ENCODE peak calls at places on chromosomes 6 and 20, in eight cellular contexts. H is pancreas, E is dorsolateral prefrontal cortex, P is AG04450, N is cardiac muscle cell, U is GM12878, W is ovary, T is RWPE2. Q is an unnamed sample. For H3K27me3, the result is how much of the 10 kb centered on the place peaks cover.

GRCh38 chr20:44187763-44188709 is 1.0 kb upstream of the JPH2 start:
- DNase-seq in N (peak), T (no peak), U (no peak), P (no peak), W (no peak), H (no peak), E (no peak), Q (peak)

GRCh38 chr6:39791311-39791710 is 865 bp upstream of the DAAM2 start:
- DNase-seq in U (no peak), H (no peak), N (peak), P (no peak), W (no peak), E (no peak), T (no peak), Q (no peak)

GRCh38 chr20:1320016-1320415 is 8.9 kb downstream of the SDCBP2 start:
- DNase-seq in U (no peak), T (no peak), H (no peak), N (no peak), P (no peak), W (no peak), E (no peak), Q (no peak)

GRCh38 chr20:6277661-6278060 is 154.8 kb upstream of the FERMT1 start:
- DNase-seq in H (no peak), P (no peak), U (no peak), N (peak), E (no peak), T (no peak), W (no peak), Q (no peak)

GRCh38 chr20:39916236-39916635 is 772.8 kb downstream of the MAFB start:
- DNase-seq in U (no peak), P (no peak), T (no peak), E (no peak), N (no peak), H (no peak), W (no peak), Q (no peak)

GRCh38 chr20:46324960-46325703 is 16.8 kb upstream of the CDH22 start:
- DNase-seq in W (no peak), T (no peak), U (no peak), E (no peak), P (no peak), H (no peak), N (peak), Q (no peak)

GRCh38 chr6:56714982-56715456 is 72.3 kb upstream of the DST start:
- DNase-seq in H (no peak), W (no peak), E (no peak), P (no peak), U (no peak), T (peak), N (peak), Q (no peak)

GRCh38 chr20:59579404-59580207 is 24.7 kb upstream of the PHACTR3 start:
- DNase-seq in U (no peak), E (peak), W (no peak), P (no peak), T (peak), H (no peak), N (no peak), Q (no peak)

GRCh38 chr6:15427360-15428070 is 181.6 kb downstream of the JARID2 start:
- DNase-seq in E (no peak), P (no peak), U (no peak), H (no peak), N (no peak), T (no peak), W (no peak), Q (no peak)

GRCh38 chr20:47795214-47795667 is 10.0 kb upstream of the SULF2 start:
- DNase-seq in U (no peak), P (no peak), T (peak), N (peak), H (peak), W (no peak), E (no peak), Q (no peak)

GRCh38 chr20:10367921-10368701 is 65.9 kb downstream of the MKKS start:
- DNase-seq in N (no peak), E (no peak), U (no peak), T (no peak), P (no peak), H (no peak), W (no peak), Q (no peak)

GRCh38 chr6:42190784-42191183 is 4.0 kb downstream of the GUCA1B start:
- DNase-seq in N (peak), U (no peak), W (no peak), H (no peak), T (no peak), E (no peak), P (peak), Q (no peak)

GRCh38 chr6:34970962-34971361 is 81.9 kb downstream of the ANKS1A start:
- DNase-seq in W (no peak), E (no peak), U (no peak), H (no peak), N (peak), P (peak), T (no peak), Q (no peak)

GRCh38 chr20:41029150-41029872 is 689 bp downstream of the TOP1 start:
- DNase-seq in T (no peak), E (no peak), H (peak), W (peak), N (no peak), U (no peak), P (no peak), Q (peak)

GRCh38 chr20:53934421-53935352 is 135.7 kb downstream of the BCAS1 start:
- DNase-seq in T (no peak), P (no peak), W (no peak), U (no peak), H (no peak), N (peak), E (no peak), Q (peak)

GRCh38 chr6:43742285-43742684 is 27.7 kb upstream of the VEGFA start:
- DNase-seq in H (no peak), U (no peak), W (no peak), P (no peak), N (no peak), E (no peak), T (peak), Q (no peak)

GRCh38 chr6:26538936-26539615 is 910 bp downstream of the HMGN4 start:
- DNase-seq in H (no peak), T (no peak), E (no peak), U (no peak), P (no peak), N (no peak), W (no peak), Q (no peak)

GRCh38 chr6:98724537-98724936 is 109.8 kb upstream of the POU3F2 start:
- DNase-seq in W (no peak), U (no peak), T (no peak), H (no peak), P (no peak), N (no peak), E (no peak), Q (no peak)

GRCh38 chr6:98633886-98634285 is 200.5 kb upstream of the POU3F2 start:
- DNase-seq in E (no peak), U (no peak), H (no peak), N (no peak), P (no peak), W (no peak), T (no peak), Q (no peak)

GRCh38 chr20:48155231-48155630 is 369.9 kb upstream of the SULF2 start:
- DNase-seq in W (peak), U (no peak), H (no peak), P (no peak), T (no peak), E (peak), N (no peak), Q (no peak)

GRCh38 chr6:27608916-27609883 is 136.3 kb upstream of the ZNF184 start:
- DNase-seq in W (no peak), H (peak), U (peak), N (peak), T (peak), E (no peak), P (no peak), Q (no peak)

GRCh38 chr20:62972270-62973032 is 19.9 kb downstream of the SLC17A9 start:
- DNase-seq in U (peak), H (peak), E (peak), T (peak), W (peak), N (peak), P (peak), Q (peak)

GRCh38 chr20:36175475-36175995 is 21.0 kb downstream of the EPB41L1 start:
- DNase-seq in E (no peak), W (no peak), U (no peak), H (no peak), N (no peak), P (no peak), T (no peak), Q (no peak)

GRCh38 chr20:32650545-32650944 is 23.2 kb downstream of the C20orf203 start:
- DNase-seq in H (no peak), T (no peak), U (no peak), N (no peak), E (no peak), P (no peak), W (no peak), Q (no peak)

GRCh38 chr20:58584881-58585752 is 66.0 kb upstream of the STX16 start:
- DNase-seq in T (peak), P (peak), N (peak), U (no peak), E (peak), H (no peak), W (no peak), Q (no peak)

GRCh38 chr20:33812673-33813462 is 1.7 kb downstream of the CHMP4B start:
- DNase-seq in H (no peak), N (no peak), T (no peak), W (no peak), U (no peak), E (no peak), P (no peak), Q (no peak)

GRCh38 chr6:83853178-83853967 is at the start of gene RIPPLY2:
- DNase-seq in E (peak), P (no peak), W (peak), U (no peak), H (no peak), T (peak), N (peak), Q (peak)

GRCh38 chr6:24689964-24690363 is 23.1 kb downstream of the ACOT13 start:
- DNase-seq in N (no peak), P (no peak), H (no peak), W (no peak), T (no peak), U (no peak), E (no peak), Q (no peak)

GRCh38 chr6:118895241-118895561 is 1.2 kb downstream of the ASF1A start:
- DNase-seq in P (no peak), U (no peak), W (no peak), E (no peak), T (no peak), H (no peak), N (no peak), Q (no peak)

DNA sequence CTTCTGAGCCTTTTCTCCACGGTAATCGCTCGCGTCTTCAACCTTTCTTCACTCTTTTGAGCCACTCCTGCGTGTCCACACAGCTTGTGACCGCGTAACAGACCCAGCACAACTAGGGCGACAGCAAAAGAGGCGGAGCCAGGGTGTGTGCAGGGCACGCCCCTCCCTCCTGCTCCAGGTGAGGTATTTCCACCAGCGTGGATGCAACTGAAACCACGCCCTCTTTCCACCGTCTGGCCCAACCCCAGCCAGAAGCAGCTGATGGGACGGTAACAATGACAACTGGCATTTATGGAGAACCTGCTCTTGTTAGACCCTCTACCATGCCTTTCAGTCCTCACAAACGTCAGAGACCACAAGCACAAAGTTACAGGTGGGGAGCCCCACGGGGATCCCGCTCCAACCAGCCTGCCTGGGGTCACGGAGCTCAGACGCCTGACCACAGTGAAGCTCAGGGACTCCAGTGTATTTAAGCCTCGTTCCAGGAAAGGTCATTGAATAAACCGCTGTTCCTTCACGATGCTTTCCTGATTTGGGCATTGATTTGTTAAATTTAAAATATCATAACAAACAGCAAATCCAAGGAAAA is 2.0 kb downstream of the PXDC1 start:
- DNase-seq in N (no peak), T (no peak), E (no peak), P (no peak), U (no peak), W (peak), H (peak), Q (peak)
- H3K4me3 ChIP-seq in N (no peak), T (peak), E (peak), P (peak), U (no peak), W (peak), H (peak), Q (peak)

DNA sequence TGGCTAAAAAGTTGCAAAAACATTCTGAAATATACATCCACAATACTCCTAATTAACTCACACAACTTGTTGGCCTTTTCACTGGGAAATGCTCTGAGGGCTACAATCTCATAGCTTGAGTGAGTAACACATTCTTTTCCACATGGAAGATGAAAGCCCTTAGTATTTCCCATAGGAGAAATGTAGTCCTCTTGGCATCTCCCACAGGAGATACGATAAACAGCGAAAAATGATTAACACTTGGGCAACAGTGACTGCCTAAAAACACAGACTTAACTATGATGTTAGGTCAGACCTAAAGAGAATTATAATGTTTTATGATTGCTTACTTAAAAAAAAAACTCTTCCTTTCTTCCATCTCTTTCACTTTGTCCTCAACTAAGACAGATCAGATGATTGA is 9.0 kb downstream of the MYLK4 start:
- DNase-seq in H (no peak), T (no peak), P (no peak), E (no peak), W (no peak), U (no peak), N (peak), Q (no peak)
- H3K27ac ChIP-seq in H (no peak), T (no peak), P (no peak), E (no peak), W (no peak), U (no peak), N (no peak), Q (no peak)

GRCh38 chr20:25061821-25062530 is 4.0 kb upstream of the ACSS1 start:
- DNase-seq in T (peak), W (peak), N (no peak), U (no peak), P (no peak), E (no peak), H (peak), Q (no peak)

GRCh38 chr20:25063981-25064380 is 6.0 kb upstream of the ACSS1 start:
- DNase-seq in E (peak), H (no peak), T (peak), W (no peak), U (no peak), N (no peak), P (no peak), Q (no peak)

GRCh38 chr20:25063546-25063945 is 5.6 kb upstream of the ACSS1 start:
- DNase-seq in W (peak), T (peak), P (no peak), H (no peak), N (no peak), U (no peak), E (no peak), Q (no peak)

GRCh38 chr20:25061103-25061799 is 3.3 kb upstream of the ACSS1 start:
- DNase-seq in H (peak), U (no peak), P (no peak), W (no peak), T (peak), E (no peak), N (no peak), Q (no peak)

GRCh38 chr20:25062841-25063240 is 4.9 kb upstream of the ACSS1 start:
- DNase-seq in U (no peak), P (no peak), W (no peak), N (no peak), T (peak), H (no peak), E (no peak), Q (no peak)
- H3K27me3 ChIP-seq in U (under half), P (half or more), W (under half), N (half or more), T (under half), H (under half), E (under half), Q (under half)

DNA sequence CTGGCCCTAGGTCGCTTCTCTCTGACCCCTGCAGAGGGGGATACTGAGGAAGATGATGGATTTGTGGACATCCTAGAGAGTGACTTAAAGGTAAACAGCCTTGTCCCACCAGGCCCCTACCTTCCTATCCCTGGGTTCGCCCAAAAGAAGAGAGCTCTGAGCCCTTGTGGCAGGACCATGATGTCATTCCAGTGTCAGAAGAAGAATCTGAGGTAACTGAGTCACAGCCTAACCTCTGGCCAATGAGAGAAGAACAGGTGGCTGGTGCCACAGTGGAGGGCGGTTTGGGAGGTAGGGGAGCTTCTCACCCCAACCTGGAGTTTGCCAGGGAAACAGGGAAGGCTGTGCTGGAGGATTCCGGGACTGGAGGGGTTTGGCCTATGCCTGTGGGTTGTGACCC is 5.2 kb downstream of the CDC25B start:
- DNase-seq in U (no peak), T (no peak), E (no peak), W (no peak), H (no peak), P (no peak), N (no peak), Q (no peak)
- H3K4me3 ChIP-seq in U (no peak), T (no peak), E (no peak), W (no peak), H (no peak), P (no peak), N (no peak), Q (no peak)

GRCh38 chr6:89680551-89680950 is 42.0 kb upstream of the LYRM2 start:
- DNase-seq in W (no peak), N (no peak), E (no peak), P (no peak), T (no peak), U (no peak), H (no peak), Q (no peak)

GRCh38 chr6:89679215-89680120 is 40.9 kb upstream of the LYRM2 start:
- DNase-seq in W (no peak), N (no peak), P (no peak), T (no peak), U (no peak), H (no peak), E (no peak), Q (no peak)

GRCh38 chr6:89681983-89682564 is 43.5 kb upstream of the LYRM2 start:
- DNase-seq in P (no peak), U (no peak), T (no peak), W (no peak), N (no peak), H (no peak), E (no peak), Q (no peak)

GRCh38 chr6:89678531-89678930 is 40.0 kb upstream of the LYRM2 start:
- DNase-seq in T (no peak), U (no peak), N (no peak), P (no peak), W (no peak), H (no peak), E (no peak), Q (no peak)

GRCh38 chr6:89680150-89680549 is 41.6 kb upstream of the LYRM2 start:
- DNase-seq in P (no peak), E (no peak), T (no peak), W (no peak), H (no peak), U (no peak), N (peak), Q (no peak)
- H3K27ac ChIP-seq in P (no peak), E (no peak), T (no peak), W (no peak), H (no peak), U (no peak), N (no peak), Q (no peak)

DNA sequence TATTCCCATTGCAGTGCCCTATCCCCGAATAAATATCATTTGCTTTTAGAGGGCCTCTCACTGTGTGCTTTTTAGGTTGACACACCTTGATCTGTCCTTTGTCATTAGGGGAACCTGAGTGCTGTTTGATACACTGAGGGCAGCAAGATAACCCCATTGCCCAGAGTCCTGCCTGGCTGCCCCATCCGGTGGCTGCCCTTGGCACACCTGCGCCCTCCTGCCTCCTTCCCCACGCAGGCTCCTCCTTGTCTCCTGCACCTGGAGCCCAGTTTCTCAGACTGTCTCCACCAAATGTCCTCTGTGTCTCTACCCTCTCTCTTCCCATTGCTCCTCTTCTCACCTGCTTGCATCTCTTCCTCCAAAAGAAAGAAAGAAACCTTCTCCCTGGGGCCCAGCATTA is 98.5 kb upstream of the FRMD1 start:
- DNase-seq in U (no peak), P (no peak), N (no peak), H (no peak), W (no peak), E (no peak), T (no peak), Q (no peak)
- H3K27me3 ChIP-seq in U (under half), P (under half), N (under half), H (under half), W (under half), E (under half), T (under half), Q (under half)

DNA sequence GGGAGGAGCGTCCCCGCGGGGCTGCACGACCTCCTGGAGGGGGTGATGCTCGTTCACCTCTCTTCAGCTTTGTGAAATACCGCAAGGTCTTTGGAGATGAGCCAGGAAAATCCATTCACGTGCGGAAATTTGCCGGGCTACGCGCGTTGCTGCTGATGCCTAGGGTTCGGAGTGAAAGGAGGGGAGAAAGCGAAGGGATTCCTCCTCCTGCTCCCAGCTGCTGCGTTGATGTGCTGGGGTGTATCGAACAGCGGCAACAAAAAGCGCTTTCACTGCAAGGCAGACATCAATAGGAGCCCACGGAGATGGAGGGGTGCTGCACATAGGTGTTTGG is 391 bp upstream of the B3GAT2 start:
- DNase-seq in P (no peak), E (no peak), H (no peak), W (no peak), N (peak), T (no peak), U (no peak), Q (peak)
- H3K4me3 ChIP-seq in P (peak), E (peak), H (peak), W (peak), N (peak), T (no peak), U (no peak), Q (peak)

GRCh38 chr20:61125536-61126180 is 126.4 kb upstream of the CDH4 start:
- DNase-seq in H (no peak), E (no peak), P (no peak), U (no peak), T (peak), W (no peak), N (no peak), Q (no peak)
- H3K27ac ChIP-seq in H (no peak), E (no peak), P (no peak), U (no peak), T (no peak), W (no peak), N (no peak), Q (no peak)